ENCODE peak calls at places on chromosomes 5 and 9, in nine cellular contexts. E is astrocyte of the hippocampus; D is stimulated activated CD8-positive, alpha-beta memory T cell treated with anti-CD3 and anti-CD28 coated beads, Interleukin-7, amount 100 ng/mL, for 4 hours; H is activated CD4-positive, alpha-beta T cell treated with anti-CD3 and anti-CD28 coated beads, Interleukin-2, amount 50 U/mL, for 48 hours; P is stomach; S is GM23248; T is A673; X is HCT116; G is stromal cell of bone marrow. O is an unnamed sample.

GRCh38 chr9:98861881-98862501 is 54.5 kb downstream of the GALNT12 start:
- DNase-seq in T (no peak), G (peak), H (no peak), X (no peak), E (no peak), P (no peak), D (no peak), S (peak), O (peak)

GRCh38 chr5:151125421-151125820 is 32.2 kb downstream of the ANXA6 start:
- DNase-seq in H (no peak), T (no peak), G (no peak), S (no peak), D (no peak), E (no peak), X (no peak), P (no peak), O (no peak)

GRCh38 chr5:132498152-132498551 is 7.6 kb upstream of the IRF1 start:
- DNase-seq in T (no peak), E (peak), D (no peak), H (no peak), S (peak), P (peak), X (no peak), G (peak), O (no peak)

GRCh38 chr9:137107982-137108381 is 6.6 kb downstream of the DPP7 start:
- DNase-seq in S (no peak), P (no peak), G (no peak), X (no peak), H (no peak), D (no peak), E (no peak), T (no peak), O (no peak)

GRCh38 chr5:32233220-32233695 is 59.1 kb upstream of the GOLPH3 start:
- DNase-seq in G (no peak), T (no peak), S (no peak), X (no peak), P (peak), E (no peak), D (no peak), H (no peak), O (no peak)

GRCh38 chr9:76835571-76836283 is 70.2 kb downstream of the PRUNE2 start:
- DNase-seq in S (peak), E (peak), T (no peak), H (no peak), X (no peak), D (no peak), P (no peak), G (peak), O (peak)

GRCh38 chr5:64690417-64691151 is at the start of gene SHISAL2B:
- DNase-seq in X (no peak), S (peak), T (peak), P (no peak), H (peak), E (peak), G (no peak), D (no peak), O (no peak)

GRCh38 chr5:14189680-14190079 is 46.5 kb downstream of the TRIO start:
- DNase-seq in X (no peak), E (no peak), T (no peak), S (no peak), D (no peak), H (no peak), G (no peak), P (no peak), O (no peak)

GRCh38 chr5:139514486-139514856 is 31.9 kb upstream of the STING1 start:
- DNase-seq in S (no peak), H (peak), X (no peak), T (no peak), G (no peak), E (no peak), D (no peak), P (no peak), O (no peak)

GRCh38 chr5:124661317-124662141 is 84.9 kb downstream of the ZNF608 start:
- DNase-seq in T (peak), H (no peak), X (peak), S (peak), E (peak), P (peak), G (no peak), D (no peak), O (peak)

GRCh38 chr9:3879731-3880493 is 354.1 kb upstream of the RFX3 start:
- DNase-seq in S (peak), E (peak), X (no peak), T (no peak), G (no peak), H (no peak), P (no peak), D (no peak), O (peak)

GRCh38 chr9:115633099-115633498 is 515.1 kb upstream of the TNC start:
- DNase-seq in H (no peak), T (no peak), G (no peak), E (peak), D (no peak), X (no peak), P (no peak), S (peak), O (no peak)

GRCh38 chr5:175766963-175767362 is 104.4 kb upstream of the CPLX2 start:
- DNase-seq in S (no peak), X (no peak), P (no peak), E (no peak), H (no peak), G (no peak), D (no peak), T (no peak), O (no peak)

GRCh38 chr9:35464056-35465025 is 25.6 kb upstream of the RUSC2 start:
- DNase-seq in G (peak), H (no peak), S (peak), X (no peak), T (peak), P (no peak), D (no peak), E (no peak), O (no peak)

GRCh38 chr9:114180701-114181582 is 25.6 kb downstream of the COL27A1 start:
- DNase-seq in D (no peak), T (no peak), X (no peak), P (no peak), E (peak), H (no peak), S (no peak), G (no peak), O (no peak)

GRCh38 chr9:101254733-101255473 is 129.9 kb downstream of the BAAT start:
- DNase-seq in S (no peak), E (no peak), H (no peak), D (no peak), T (no peak), P (no peak), X (no peak), G (no peak), O (no peak)

GRCh38 chr9:107286057-107286456 is 3.0 kb downstream of the RAD23B start:
- DNase-seq in T (no peak), S (peak), E (no peak), H (no peak), G (no peak), X (no peak), D (no peak), P (no peak), O (no peak)

GRCh38 chr5:139847790-139848507 is 52.3 kb downstream of the PSD2 start:
- DNase-seq in P (peak), E (peak), D (peak), H (peak), T (peak), X (no peak), G (peak), S (peak), O (peak)

GRCh38 chr9:73132034-73132776 is 19.5 kb upstream of the ANXA1 start:
- DNase-seq in S (peak), P (peak), E (peak), X (no peak), D (peak), G (peak), T (peak), H (peak), O (peak)

GRCh38 chr5:169917425-169917824 is 62.9 kb downstream of the INSYN2B start:
- DNase-seq in H (no peak), E (no peak), S (no peak), G (no peak), P (no peak), T (no peak), X (no peak), D (no peak), O (no peak)

GRCh38 chr9:32423371-32423770 is 38.9 kb downstream of the ACO1 start:
- DNase-seq in X (no peak), D (no peak), P (no peak), E (peak), S (peak), T (no peak), G (no peak), H (no peak), O (no peak)

GRCh38 chr9:97615439-97616072 is 17.6 kb downstream of the TSTD2 start:
- DNase-seq in S (peak), T (peak), G (peak), E (peak), D (no peak), P (peak), H (peak), X (peak), O (peak)

GRCh38 chr5:56097055-56097454 is 102.3 kb upstream of the IL6ST start:
- DNase-seq in X (no peak), E (no peak), G (no peak), D (no peak), T (no peak), H (no peak), P (no peak), S (no peak), O (no peak)

GRCh38 chr5:13648822-13649221 is 295.7 kb downstream of the DNAH5 start:
- DNase-seq in P (no peak), X (no peak), G (no peak), D (no peak), T (no peak), E (no peak), H (no peak), S (peak), O (no peak)

GRCh38 chr9:74497750-74498615 is 848 bp downstream of the RORB start:
- DNase-seq in P (no peak), S (peak), G (no peak), X (no peak), H (no peak), D (no peak), E (peak), T (peak), O (no peak)

GRCh38 chr9:94802795-94803194 is 76.3 kb downstream of the AOPEP start:
- DNase-seq in H (peak), S (no peak), D (no peak), E (peak), T (peak), G (no peak), X (no peak), P (no peak), O (peak)

GRCh38 chr9:134987906-134988700 is 70.4 kb upstream of the FCN1 start:
- DNase-seq in H (no peak), S (no peak), D (no peak), T (no peak), E (no peak), X (no peak), G (no peak), P (no peak), O (no peak)

GRCh38 chr9:15018238-15018637 is 108.0 kb upstream of the FREM1 start:
- DNase-seq in D (no peak), H (no peak), P (no peak), T (no peak), X (no peak), E (no peak), G (no peak), S (no peak), O (no peak)

GRCh38 chr9:34185778-34186551 is 7.1 kb downstream of the UBAP1 start:
- DNase-seq in E (peak), S (peak), T (peak), X (peak), G (peak), P (peak), D (no peak), H (no peak), O (no peak)

GRCh38 chr5:169183581-169183980 is 117.4 kb downstream of the SLIT3 start:
- DNase-seq in X (no peak), G (no peak), T (no peak), E (no peak), S (peak), H (no peak), D (no peak), P (no peak), O (no peak)

GRCh38 chr5:171840066-171840465 is 54.4 kb downstream of the SMIM23 start:
- DNase-seq in S (no peak), P (no peak), D (no peak), H (no peak), X (no peak), G (no peak), E (no peak), T (peak), O (peak)

GRCh38 chr5:153883829-153884228 is 154.9 kb downstream of the FAM114A2 start:
- DNase-seq in T (no peak), S (peak), D (no peak), G (no peak), X (no peak), H (no peak), P (no peak), E (no peak), O (no peak)

GRCh38 chr5:103357636-103358035 is 99.1 kb downstream of the MACIR start:
- DNase-seq in X (no peak), T (peak), E (no peak), P (no peak), S (no peak), D (no peak), G (no peak), H (no peak), O (peak)

GRCh38 chr9:132858756-132859155 is 19.3 kb downstream of the AK8 start:
- DNase-seq in E (no peak), S (peak), T (no peak), H (no peak), P (no peak), D (no peak), G (no peak), X (no peak), O (no peak)

GRCh38 chr5:123538670-123539459 is 26.9 kb downstream of the CSNK1G3 start:
- DNase-seq in P (no peak), S (peak), G (peak), H (no peak), E (peak), T (peak), X (no peak), D (no peak), O (peak)

GRCh38 chr5:9423611-9424010 is 122.3 kb downstream of the SEMA5A start:
- DNase-seq in H (no peak), X (no peak), G (peak), S (peak), E (no peak), T (no peak), P (no peak), D (no peak), O (no peak)

GRCh38 chr9:117448066-117448465 is 33.2 kb upstream of the ASTN2 start:
- DNase-seq in D (no peak), S (peak), H (no peak), T (peak), G (no peak), P (no peak), E (no peak), X (no peak), O (no peak)

O was measured in SJCRH30.